ENCODE peak calls at places on chromosomes 13 and 19, in four cellular contexts. K, N, A and Y are unnamed samples.

GRCh38 chr13:33953203-33953602 is 135.3 kb downstream of the RFC3 start:
- DNase-seq in K (no peak), N (no peak), A (no peak), Y (no peak)

GRCh38 chr19:35577918-35578317 is 8.1 kb upstream of the PMIS2 start:
- DNase-seq in K (no peak), N (no peak), A (no peak), Y (no peak)

GRCh38 chr13:113061271-113061625 is 44.3 kb upstream of the F7 start:
- DNase-seq in K (no peak), N (no peak), A (no peak), Y (no peak)

GRCh38 chr13:94825507-94825906 is 113.2 kb upstream of the SOX21 start:
- DNase-seq in K (peak; percentile 65), N (no peak), A (peak; percentile 23), Y (no peak)

GRCh38 chr19:55451163-55451521 is 8.0 kb upstream of the SHISA7 start:
- DNase-seq in K (no peak), N (no peak), A (no peak), Y (no peak)

GRCh38 chr13:24168980-24169379 is 8.5 kb downstream of the SPATA13 start:
- DNase-seq in K (no peak), N (no peak), A (no peak), Y (no peak)

GRCh38 chr19:4538601-4538954 is 1.3 kb downstream of the LRG1 start:
- DNase-seq in K (no peak), N (no peak), A (peak; percentile 92), Y (no peak)

GRCh38 chr19:4517451-4518057 is 732 bp downstream of the PLIN4 start:
- DNase-seq in K (no peak), N (no peak), A (no peak), Y (no peak)

GRCh38 chr19:10289167-10289835 is 451 bp upstream of the ICAM5 start:
- DNase-seq in K (no peak), N (no peak), A (peak; percentile 72), Y (peak; percentile 76)

GRCh38 chr19:53076984-53077383 is 26.2 kb downstream of the ZNF160 start:
- DNase-seq in K (peak; percentile 86), N (peak; percentile 38), A (no peak), Y (no peak)

GRCh38 chr19:16584825-16585801 is 12.9 kb upstream of the SLC35E1 start:
- DNase-seq in K (no peak), N (no peak), A (no peak), Y (no peak)

GRCh38 chr13:84588023-84588422 is 705.7 kb upstream of the SLITRK1 start:
- DNase-seq in K (no peak), N (no peak), A (no peak), Y (no peak)